ENCODE peak calls at places on chromosomes 5 and 9, in four cellular contexts. Q, W, N and Z are unnamed samples.

GRCh38 chr5:172187118-172188032 is 649 bp downstream of the STK10 start:
- DNase-seq in N (peak; percentile 58), W (peak; percentile 79), Q (peak; percentile 81), Z (peak; percentile 52)

GRCh38 chr5:86971034-86971511 is 296.6 kb upstream of the RASA1 start:
- DNase-seq in N (no peak), W (peak; percentile 27), Q (no peak), Z (peak; percentile 13)

GRCh38 chr9:137247135-137247915 is 3.8 kb upstream of the STPG3 start:
- DNase-seq in N (no peak), Q (no peak), W (no peak), Z (no peak)

GRCh38 chr5:168114444-168115017 is 176.9 kb upstream of the WWC1 start:
- DNase-seq in N (peak; percentile 28), Q (no peak), W (peak; percentile 40), Z (peak; percentile 83)

GRCh38 chr9:137506702-137507171 is 43.5 kb downstream of the PNPLA7 start:
- DNase-seq in Q (no peak), W (peak; percentile 57), N (no peak), Z (no peak)

GRCh38 chr9:114300153-114300845 is 22.6 kb upstream of the ORM1 start:
- DNase-seq in N (no peak), W (no peak), Q (no peak), Z (no peak)

GRCh38 chr5:107672212-107673105 is 1.7 kb upstream of the EFNA5 start:
- DNase-seq in N (peak; percentile 73), W (peak; percentile 98), Q (no peak), Z (peak; percentile 92)

GRCh38 chr5:113099822-113100221 is 123.2 kb downstream of the DCP2 start:
- DNase-seq in W (no peak), Q (no peak), N (no peak), Z (no peak)

GRCh38 chr9:105833271-105833975 is 139.1 kb downstream of the TMEM38B start:
- DNase-seq in Q (no peak), N (no peak), W (peak; percentile 19), Z (no peak)

GRCh38 chr9:133285252-133285775 is 10.3 kb upstream of the ABO start:
- DNase-seq in W (no peak), Q (no peak), N (no peak), Z (no peak)
- H3K27me3 ChIP-seq in W (peaks cover 4% of the 10 kb centered on the region), Q (no peaks in the 10 kb centered on the region), N (peaks cover 42% of the 10 kb centered on the region), Z (no peaks in the 10 kb centered on the region)

GRCh38 chr5:54545796-54546195 is 28.2 kb downstream of the SNX18 start:
- DNase-seq in N (no peak), W (no peak), Q (no peak), Z (no peak)
- H3K4me3 ChIP-seq in N (no peak overlapping the region), W (no peak overlapping the region), Q (no peak overlapping the region), Z (no peak overlapping the region)

GRCh38 chr5:2686296-2686695 is 65.2 kb downstream of the IRX2 start:
- DNase-seq in Q (no peak), N (no peak), W (peak; percentile 36), Z (no peak)

GRCh38 chr5:2685651-2686050 is 65.8 kb downstream of the IRX2 start:
- DNase-seq in N (no peak), Q (no peak), W (peak; percentile 97), Z (no peak)

GRCh38 chr5:2684606-2685005 is 66.9 kb downstream of the IRX2 start:
- DNase-seq in Q (no peak), N (no peak), W (no peak), Z (no peak)

GRCh38 chr5:2681476-2681875 is 70.0 kb downstream of the IRX2 start:
- DNase-seq in Q (no peak), W (no peak), N (no peak), Z (no peak)

GRCh38 chr5:2683720-2684119 is 67.8 kb downstream of the IRX2 start:
- DNase-seq in W (no peak), N (no peak), Q (no peak), Z (peak; percentile 63)
- H3K27me3 ChIP-seq in W (no peaks in the 10 kb centered on the region), N (peaks cover 65% of the 10 kb centered on the region), Q (no peaks in the 10 kb centered on the region), Z (no peaks in the 10 kb centered on the region)

GRCh38 chr9:89483592-89484474 is 14.1 kb downstream of the SEMA4D start:
- DNase-seq in N (no peak), W (no peak), Q (peak; percentile 85), Z (no peak)
- H3K4me3 ChIP-seq in N (peak overlapping the region; percentile 17), W (no peak overlapping the region), Q (peak overlapping the region; percentile 52), Z (no peak overlapping the region)

GRCh38 chr9:135012166-135012565 is 75.3 kb upstream of the OLFM1 start:
- DNase-seq in W (no peak), Q (no peak), N (no peak), Z (no peak)
- H3K27me3 ChIP-seq in W (no peaks in the 10 kb centered on the region), Q (no peaks in the 10 kb centered on the region), N (peaks cover 77% of the 10 kb centered on the region), Z (no peaks in the 10 kb centered on the region)

DNA sequence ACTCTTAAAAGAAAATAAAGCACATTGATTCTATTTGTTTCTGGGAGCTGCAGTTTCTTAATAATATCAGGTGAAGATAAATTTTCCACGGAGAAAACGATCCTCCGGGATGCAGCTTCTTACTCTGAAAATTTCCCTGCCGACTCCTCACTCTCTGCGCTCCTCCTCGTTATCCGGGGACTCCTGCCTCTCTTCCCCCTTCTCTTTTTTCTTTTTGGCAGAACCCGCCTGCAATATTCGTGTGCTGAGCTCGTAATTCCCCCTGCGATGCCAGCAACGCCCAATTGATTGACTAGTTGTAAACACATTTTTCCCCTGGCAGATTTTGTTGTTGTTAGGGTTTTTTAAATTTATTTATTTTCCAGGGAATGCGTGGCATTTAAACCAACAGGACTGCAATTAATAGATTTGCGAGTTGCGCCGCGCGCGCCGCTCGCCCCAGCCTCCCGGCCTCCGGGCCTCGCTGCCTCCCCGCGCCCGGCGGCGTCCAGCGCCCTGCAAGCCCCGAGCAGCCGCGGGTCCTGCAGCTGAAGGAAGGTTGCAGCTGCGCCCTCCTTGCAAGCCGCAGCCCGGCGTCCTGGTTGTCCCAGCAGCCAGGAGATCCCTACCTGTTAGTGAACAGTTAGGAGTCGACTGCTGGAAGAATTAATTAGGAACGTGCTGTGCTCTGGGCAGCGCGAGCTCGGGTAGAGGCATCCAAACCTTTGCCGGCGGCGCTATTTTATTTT is 2.2 kb downstream of the NTNG2 start:
- DNase-seq in W (no peak), N (no peak), Q (no peak), Z (no peak)
- H3K4me3 ChIP-seq in W (no peak overlapping the region), N (peak overlapping the region; percentile 74), Q (no peak overlapping the region), Z (peak overlapping the region; percentile 86)

GRCh38 chr9:90950600-90950999 is 149.0 kb downstream of the SYK start:
- DNase-seq in W (no peak), N (no peak), Q (no peak), Z (no peak)
- H3K27me3 ChIP-seq in W (peaks cover 12% of the 10 kb centered on the region), N (peaks cover 20% of the 10 kb centered on the region), Q (no peaks in the 10 kb centered on the region), Z (no peaks in the 10 kb centered on the region)

GRCh38 chr5:59126665-59127354 is 543.9 kb downstream of the RAB3C start:
- DNase-seq in N (no peak), Q (no peak), W (peak; percentile 66), Z (no peak)
- H3K4me3 ChIP-seq in N (peak overlapping the region; percentile 57), Q (peak overlapping the region; percentile 49), W (peak overlapping the region; percentile 44), Z (no peak overlapping the region)

GRCh38 chr9:104463864-104464263 is 40.2 kb upstream of the OR13F1 start:
- DNase-seq in Q (no peak), N (no peak), W (no peak), Z (no peak)
- H3K27me3 ChIP-seq in Q (no peaks in the 10 kb centered on the region), N (no peaks in the 10 kb centered on the region), W (no peaks in the 10 kb centered on the region), Z (no peaks in the 10 kb centered on the region)

GRCh38 chr9:88530051-88530450 is 4.9 kb upstream of the NXNL2 start:
- DNase-seq in Q (no peak), W (peak; percentile 93), N (no peak), Z (no peak)
- H3K4me3 ChIP-seq in Q (no peak overlapping the region), W (no peak overlapping the region), N (no peak overlapping the region), Z (no peak overlapping the region)